ENCODE peak calls at places on chromosomes 5 and 9, in five cellular contexts. S, E, I, D and T are unnamed samples.

GRCh38 chr9:28177142-28177541 is 603.9 kb upstream of the C9orf72 start:
- DNase-seq in E (no peak), D (no peak), S (no peak), I (no peak), T (no peak)

GRCh38 chr9:114086009-114086408 is 7.9 kb upstream of the AMBP start:
- DNase-seq in D (no peak), S (no peak), E (no peak), I (no peak), T (no peak)

GRCh38 chr5:122896598-122897282 is 51.3 kb downstream of the SNX24 start:
- DNase-seq in D (no peak), E (peak; percentile 60), S (no peak), I (no peak), T (no peak)

GRCh38 chr5:158423623-158424200 is 564.8 kb upstream of the CLINT1 start:
- DNase-seq in E (peak; percentile 56), D (no peak), I (no peak), S (no peak), T (no peak)

GRCh38 chr9:125463926-125464325 is 202.3 kb downstream of the GAPVD1 start:
- DNase-seq in I (no peak), E (no peak), D (no peak), S (no peak), T (no peak)

GRCh38 chr5:176629853-176630680 is at the start of the genes EIF4E1B and SNCB:
- DNase-seq in I (no peak), D (peak; percentile 48), S (no peak), E (peak; percentile 70), T (no peak)

GRCh38 chr5:120151181-120151580 is 312.9 kb upstream of the PRR16 start:
- DNase-seq in E (no peak), I (no peak), D (no peak), S (no peak), T (no peak)

GRCh38 chr5:31936699-31937098 is 237.4 kb downstream of the GOLPH3 start:
- DNase-seq in S (no peak), D (no peak), E (no peak), I (no peak), T (no peak)

GRCh38 chr9:109244179-109245132 is 76.4 kb downstream of the EPB41L4B start:
- DNase-seq in I (peak; percentile 16), D (peak; percentile 43), S (no peak), E (peak; percentile 85), T (no peak)

GRCh38 chr5:54021413-54022155 is 288.8 kb downstream of the ARL15 start:
- DNase-seq in E (peak; percentile 13), D (no peak), I (no peak), S (no peak), T (no peak)

GRCh38 chr5:145943674-145944121 is 7.3 kb downstream of the SH3RF2 start:
- DNase-seq in E (peak; percentile 14), D (no peak), S (no peak), I (peak; percentile 61), T (no peak)

GRCh38 chr9:127223810-127224177 is 40.8 kb upstream of the GARNL3 start:
- DNase-seq in I (no peak), D (no peak), S (no peak), E (no peak), T (no peak)

GRCh38 chr5:84779206-84779605 is 394.5 kb upstream of the EDIL3 start:
- DNase-seq in S (no peak), D (no peak), I (no peak), E (no peak), T (no peak)

GRCh38 chr9:37037744-37038640 is 3.9 kb upstream of the PAX5 start:
- DNase-seq in D (no peak), S (no peak), I (no peak), E (no peak), T (peak; percentile 30)

GRCh38 chr5:108637110-108637509 is 110.6 kb upstream of the FER start:
- DNase-seq in D (no peak), E (no peak), I (no peak), S (no peak), T (no peak)

GRCh38 chr5:125409101-125409495 is 662.7 kb upstream of the ZNF608 start:
- DNase-seq in S (no peak), D (no peak), E (peak; percentile 42), I (no peak), T (no peak)

GRCh38 chr9:16458696-16459420 is 411.6 kb downstream of the BNC2 start:
- DNase-seq in E (peak; percentile 73), I (no peak), D (no peak), S (no peak), T (no peak)

GRCh38 chr5:167819406-167819805 is 472.0 kb upstream of the WWC1 start:
- DNase-seq in I (no peak), S (no peak), D (no peak), E (no peak), T (no peak)

GRCh38 chr9:113978954-113979712 is 99.0 kb downstream of the AMBP start:
- DNase-seq in D (no peak), E (peak; percentile 27), I (no peak), S (no peak), T (no peak)

GRCh38 chr9:3912260-3912659 is 386.5 kb upstream of the RFX3 start:
- DNase-seq in I (no peak), D (no peak), S (no peak), E (no peak), T (no peak)

GRCh38 chr5:759781-760362 is 24.7 kb downstream of the ZDHHC11B start:
- DNase-seq in I (no peak), D (no peak), E (no peak), S (no peak), T (no peak)

GRCh38 chr9:112061152-112061740 is 113.9 kb downstream of the SUSD1 start:
- DNase-seq in D (no peak), I (peak; percentile 70), S (peak; percentile 83), E (peak; percentile 98), T (peak; percentile 69)

GRCh38 chr5:154780128-154780527 is 25.0 kb downstream of the LARP1 start:
- DNase-seq in E (no peak), S (no peak), D (no peak), I (no peak), T (no peak)

GRCh38 chr5:160342413-160342941 is 27.9 kb downstream of the C1QTNF2 start:
- DNase-seq in E (no peak), I (no peak), D (no peak), S (no peak), T (no peak)

GRCh38 chr5:16889203-16889971 is 46.7 kb downstream of the MYO10 start:
- DNase-seq in I (no peak), D (no peak), E (peak; percentile 35), S (no peak), T (no peak)

GRCh38 chr9:69675563-69675962 is 3.4 kb upstream of the APBA1 start:
- DNase-seq in S (no peak), D (no peak), E (peak; percentile 74), I (no peak), T (no peak)

GRCh38 chr5:97135868-97136267 is 6.5 kb downstream of the LIX1 start:
- DNase-seq in D (no peak), S (no peak), E (no peak), I (no peak), T (no peak)

GRCh38 chr9:110016340-110016739 is 191.6 kb downstream of the C9orf152 start:
- DNase-seq in I (no peak), D (no peak), S (peak; percentile 48), E (peak; percentile 97), T (no peak)

GRCh38 chr9:131954299-131954698 is 125.4 kb downstream of the MED27 start:
- DNase-seq in E (peak; percentile 9), D (no peak), I (no peak), S (no peak), T (no peak)

GRCh38 chr5:157216395-157217142 is 35.9 kb downstream of the ITK start:
- DNase-seq in I (no peak), D (no peak), S (no peak), E (no peak), T (no peak)

GRCh38 chr5:60339691-60340191 is 360.2 kb downstream of the DEPDC1B start:
- DNase-seq in I (no peak), S (no peak), E (no peak), D (no peak), T (no peak)

GRCh38 chr5:79486116-79486515 is 27.8 kb downstream of the HOMER1 start:
- DNase-seq in D (no peak), I (no peak), S (no peak), E (no peak), T (no peak)

GRCh38 chr5:143536364-143536763 is 132.9 kb upstream of the NR3C1 start:
- DNase-seq in D (no peak), E (no peak), I (no peak), S (peak; percentile 87), T (no peak)

GRCh38 chr5:120463026-120463770 is 902 bp upstream of the PRR16 start:
- DNase-seq in E (no peak), I (no peak), D (no peak), S (no peak), T (no peak)

GRCh38 chr9:108704156-108704852 is 151.5 kb downstream of the ACTL7B start:
- DNase-seq in E (peak; percentile 6), D (no peak), S (no peak), I (no peak), T (no peak)

GRCh38 chr5:72167790-72168189 is 60.5 kb downstream of the MAP1B start:
- DNase-seq in S (no peak), D (no peak), E (no peak), I (no peak), T (no peak)

GRCh38 chr9:112503170-112503569 is 16.5 kb downstream of the KIAA1958 start:
- DNase-seq in I (no peak), E (no peak), S (no peak), D (no peak), T (no peak)